ENCODE peak calls at places on chromosomes 6 and 20, in four cellular contexts. One of them, this sample, is unnamed.
A peak's percentile ranks its signal among the peaks of the same experiment; 100 is the strongest.

GRCh38 chr20:13243826-13244376 is 22.8 kb downstream of the ISM1 start:
- DNase-seq in PC-9: peak; percentile 78
- DNase-seq in upper lobe of right lung: no peak
- DNase-seq in left lung: no peak
- DNase-seq in this sample: no peak

GRCh38 chr6:14732845-14733757 is 512.8 kb upstream of the JARID2 start:
- DNase-seq in PC-9: peak; percentile 97
- DNase-seq in upper lobe of right lung: no peak
- DNase-seq in left lung: no peak
- DNase-seq in this sample: no peak

GRCh38 chr6:37068523-37069270 is 63.2 kb downstream of the FGD2 start:
- DNase-seq in PC-9: no peak
- DNase-seq in upper lobe of right lung: no peak
- DNase-seq in left lung: no peak
- DNase-seq in this sample: no peak

GRCh38 chr20:33032555-33032954 is 1.1 kb downstream of the BPIFB6 start:
- DNase-seq in PC-9: no peak
- DNase-seq in upper lobe of right lung: no peak
- DNase-seq in left lung: no peak
- DNase-seq in this sample: no peak

GRCh38 chr20:47506335-47506734 is 4.6 kb downstream of the NCOA3 start:
- DNase-seq in PC-9: peak; percentile 61
- DNase-seq in upper lobe of right lung: no peak
- DNase-seq in left lung: no peak
- DNase-seq in this sample: no peak

GRCh38 chr20:1005452-1006027 is 3.4 kb upstream of the RSPO4 start:
- DNase-seq in PC-9: no peak
- DNase-seq in upper lobe of right lung: peak; percentile 39
- DNase-seq in left lung: no peak
- DNase-seq in this sample: no peak

GRCh38 chr6:122360809-122361208 is 38.6 kb upstream of the HSF2 start:
- DNase-seq in PC-9: no peak
- DNase-seq in upper lobe of right lung: no peak
- DNase-seq in left lung: peak; percentile 17
- DNase-seq in this sample: no peak

GRCh38 chr6:126661646-126662045 is 321.7 kb downstream of the CENPW start:
- DNase-seq in PC-9: no peak
- DNase-seq in upper lobe of right lung: no peak
- DNase-seq in left lung: no peak
- DNase-seq in this sample: peak; percentile 64

GRCh38 chr6:169787797-169788196 is 36.4 kb downstream of the ERMARD start:
- DNase-seq in PC-9: no peak
- DNase-seq in upper lobe of right lung: peak; percentile 26
- DNase-seq in left lung: no peak
- DNase-seq in this sample: no peak

GRCh38 chr6:903746-904145 is 210.8 kb upstream of the EXOC2 start:
- DNase-seq in PC-9: no peak
- DNase-seq in upper lobe of right lung: no peak
- DNase-seq in left lung: no peak
- DNase-seq in this sample: no peak

DNA sequence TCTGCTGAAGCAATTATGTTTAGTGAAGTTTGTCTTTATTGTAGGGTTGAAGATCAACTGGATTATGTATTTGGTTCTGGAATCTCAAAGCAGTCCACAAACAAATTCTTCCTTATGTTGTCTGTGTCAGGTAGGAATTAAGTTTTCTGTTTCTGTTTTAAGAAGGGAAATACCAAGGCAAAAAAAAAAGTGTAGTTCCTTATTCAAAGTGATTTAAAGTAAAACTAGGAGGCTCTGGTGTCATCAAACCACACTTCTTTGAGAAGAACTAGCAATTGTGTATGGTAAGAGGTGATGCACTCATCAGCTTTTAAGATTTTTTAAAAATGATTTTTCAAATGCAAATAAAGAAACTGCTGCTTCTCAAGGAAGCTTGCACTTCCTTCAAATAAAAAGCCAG is 1.9 kb downstream of the FAM135A start:
- DNase-seq in PC-9: no peak
- DNase-seq in upper lobe of right lung: no peak
- DNase-seq in left lung: no peak
- DNase-seq in this sample: no peak
- H3K4me3 ChIP-seq in PC-9: peak overlapping the region; percentile 14
- H3K4me3 ChIP-seq in upper lobe of right lung: no peak overlapping the region
- H3K4me3 ChIP-seq in left lung: no peak overlapping the region
- H3K4me3 ChIP-seq in this sample: no peak overlapping the region

GRCh38 chr6:30645989-30646388 is 944 bp upstream of the C6orf136 start:
- DNase-seq in PC-9: no peak
- DNase-seq in upper lobe of right lung: no peak
- DNase-seq in left lung: no peak
- DNase-seq in this sample: no peak
- H3K36me3 ChIP-seq in PC-9: peaks cover 4% of the 10 kb centered on the region
- H3K36me3 ChIP-seq in upper lobe of right lung: peaks cover 24% of the 10 kb centered on the region
- H3K36me3 ChIP-seq in left lung: peaks cover 31% of the 10 kb centered on the region
- H3K36me3 ChIP-seq in this sample: peaks cover 2% of the 10 kb centered on the region

GRCh38 chr20:64226686-64227576 is 28.6 kb upstream of the PCMTD2 start:
- DNase-seq in PC-9: no peak
- DNase-seq in upper lobe of right lung: no peak
- DNase-seq in left lung: peak; percentile 72
- DNase-seq in this sample: no peak
- H3K4me3 ChIP-seq in PC-9: no peak overlapping the region
- H3K4me3 ChIP-seq in upper lobe of right lung: no peak overlapping the region
- H3K4me3 ChIP-seq in left lung: no peak overlapping the region
- H3K4me3 ChIP-seq in this sample: no peak overlapping the region

GRCh38 chr6:130834482-130835251 is 7.5 kb downstream of the SMLR1 start:
- DNase-seq in PC-9: no peak
- DNase-seq in upper lobe of right lung: no peak
- DNase-seq in left lung: no peak
- DNase-seq in this sample: no peak
- H3K36me3 ChIP-seq in PC-9: no peaks in the 10 kb centered on the region
- H3K36me3 ChIP-seq in upper lobe of right lung: no peaks in the 10 kb centered on the region
- H3K36me3 ChIP-seq in left lung: no peaks in the 10 kb centered on the region
- H3K36me3 ChIP-seq in this sample: no peaks in the 10 kb centered on the region

DNA sequence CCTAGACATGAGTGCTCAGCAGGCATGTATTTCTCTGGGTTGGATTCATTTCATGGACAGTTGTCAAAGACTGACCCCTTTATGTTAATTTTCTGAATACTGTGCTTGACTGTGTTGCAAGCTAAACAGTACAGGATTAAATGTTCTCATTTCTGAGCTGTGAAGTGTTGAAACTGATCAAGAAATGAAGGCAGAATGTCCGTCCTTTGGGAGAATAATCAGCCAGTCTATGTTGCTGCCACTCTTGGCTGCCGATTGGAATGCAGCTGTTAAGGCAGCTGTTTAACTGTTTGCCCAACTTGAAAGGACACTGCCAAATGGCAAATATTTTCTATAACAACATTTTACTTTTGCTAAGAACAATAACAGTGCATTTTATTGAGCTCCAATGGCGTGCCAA is 87.3 kb downstream of the CEP57L1 start:
- DNase-seq in PC-9: no peak
- DNase-seq in upper lobe of right lung: no peak
- DNase-seq in left lung: no peak
- DNase-seq in this sample: no peak
- H3K4me3 ChIP-seq in PC-9: no peak overlapping the region
- H3K4me3 ChIP-seq in upper lobe of right lung: no peak overlapping the region
- H3K4me3 ChIP-seq in left lung: no peak overlapping the region
- H3K4me3 ChIP-seq in this sample: no peak overlapping the region